ENCODE peak calls at places on chromosome 18, in seven cellular contexts. Y, X, O, C, T, I and A are unnamed samples.

GRCh38 chr18:35097763-35098162 is 56.5 kb downstream of the MAPRE2 start:
- DNase-seq in I (no peak), O (no peak), C (no peak), Y (no peak), X (no peak), T (no peak), A (no peak)

GRCh38 chr18:31825772-31826171 is 65.1 kb upstream of the SLC25A52 start:
- DNase-seq in X (no peak), O (no peak), I (no peak), T (no peak), C (no peak), Y (no peak), A (no peak)

GRCh38 chr18:44589709-44590108 is 91.0 kb upstream of the SETBP1 start:
- DNase-seq in O (no peak), X (no peak), Y (peak; percentile 78), C (peak; percentile 88), T (peak; percentile 87), I (no peak), A (no peak)

GRCh38 chr18:61831071-61831470 is 61.7 kb downstream of the RNF152 start:
- DNase-seq in O (no peak), X (no peak), C (no peak), I (no peak), Y (no peak), T (no peak), A (no peak)

GRCh38 chr18:908631-909621 is 4.3 kb downstream of the ADCYAP1 start:
- DNase-seq in I (no peak), C (no peak), T (no peak), X (peak; percentile 55), O (no peak), Y (no peak), A (no peak)

GRCh38 chr18:59374112-59374511 is 15.0 kb upstream of the LMAN1 start:
- DNase-seq in O (no peak), Y (no peak), I (no peak), X (no peak), T (no peak), C (no peak), A (no peak)

GRCh38 chr18:37403100-37403781 is 162.4 kb downstream of the CELF4 start:
- DNase-seq in O (no peak), T (peak; percentile 95), I (peak; percentile 46), Y (peak; percentile 92), X (no peak), C (peak; percentile 95), A (no peak)

GRCh38 chr18:77047803-77048419 is 84.7 kb downstream of the MBP start:
- DNase-seq in T (no peak), C (no peak), O (no peak), X (no peak), I (no peak), Y (no peak), A (no peak)

GRCh38 chr18:34548120-34548972 is 161.8 kb upstream of the DTNA start:
- DNase-seq in C (no peak), X (no peak), T (no peak), O (no peak), I (no peak), Y (no peak), A (no peak)

GRCh38 chr18:42545825-42546224 is 569.7 kb downstream of the RIT2 start:
- DNase-seq in T (peak; percentile 5), I (no peak), X (no peak), Y (peak; percentile 89), O (no peak), C (peak; percentile 14), A (no peak)

GRCh38 chr18:14976736-14977430 is 228.9 kb downstream of the ANKRD30B start:
- DNase-seq in C (peak; percentile 26), Y (peak; percentile 24), O (no peak), X (no peak), I (no peak), T (peak; percentile 82), A (no peak)

GRCh38 chr18:74396252-74397204 is 60.6 kb downstream of the DIPK1C start:
- DNase-seq in I (no peak), Y (no peak), X (no peak), T (peak; percentile 20), O (no peak), C (no peak), A (no peak)

GRCh38 chr18:77101410-77102245 is 31.0 kb downstream of the MBP start:
- DNase-seq in I (peak; percentile 77), O (no peak), X (peak; percentile 83), Y (peak; percentile 99), T (peak; percentile 96), C (peak; percentile 96), A (no peak)